ENCODE peak calls at places on chromosomes 2 and 18, in ten cellular contexts. One of them, this sample, is unnamed.
A peak's percentile ranks its signal among the peaks of the same experiment; 100 is the strongest.

GRCh38 chr2:232038251-232038897 is 76.9 kb downstream of the DIS3L2 start:
- DNase-seq in uterus: no peak
- DNase-seq in IMR-90: no peak
- DNase-seq in sigmoid colon: no peak
- DNase-seq in suprapubic skin: no peak
- DNase-seq in adrenal gland: no peak
- DNase-seq in A549: no peak
- DNase-seq in ovary: no peak
- DNase-seq in HepG2: no peak
- DNase-seq in H1: no peak
- DNase-seq in this sample: no peak

GRCh38 chr2:52128081-52128480 is 1096.1 kb upstream of the NRXN1 start:
- DNase-seq in uterus: no peak
- DNase-seq in IMR-90: peak; percentile 18
- DNase-seq in sigmoid colon: no peak
- DNase-seq in suprapubic skin: no peak
- DNase-seq in adrenal gland: no peak
- DNase-seq in A549: no peak
- DNase-seq in ovary: no peak
- DNase-seq in HepG2: no peak
- DNase-seq in H1: no peak
- DNase-seq in this sample: no peak

GRCh38 chr18:33605250-33605649 is 27.2 kb downstream of the ASXL3 start:
- DNase-seq in uterus: no peak
- DNase-seq in IMR-90: no peak
- DNase-seq in sigmoid colon: no peak
- DNase-seq in suprapubic skin: no peak
- DNase-seq in adrenal gland: no peak
- DNase-seq in A549: no peak
- DNase-seq in ovary: no peak
- DNase-seq in HepG2: no peak
- DNase-seq in H1: no peak
- DNase-seq in this sample: no peak

GRCh38 chr2:176567361-176567760 is 298.1 kb downstream of the MTX2 start:
- DNase-seq in uterus: no peak
- DNase-seq in IMR-90: peak; percentile 6
- DNase-seq in sigmoid colon: no peak
- DNase-seq in suprapubic skin: no peak
- DNase-seq in adrenal gland: no peak
- DNase-seq in A549: no peak
- DNase-seq in ovary: no peak
- DNase-seq in HepG2: no peak
- DNase-seq in H1: no peak
- DNase-seq in this sample: no peak

GRCh38 chr2:118638453-118638852 is 209.0 kb downstream of the EN1 start:
- DNase-seq in uterus: no peak
- DNase-seq in IMR-90: no peak
- DNase-seq in sigmoid colon: no peak
- DNase-seq in suprapubic skin: no peak
- DNase-seq in adrenal gland: no peak
- DNase-seq in A549: no peak
- DNase-seq in ovary: no peak
- DNase-seq in HepG2: no peak
- DNase-seq in H1: no peak
- DNase-seq in this sample: no peak

GRCh38 chr2:214139630-214140284 is 271.1 kb upstream of the VWC2L start:
- DNase-seq in uterus: no peak
- DNase-seq in IMR-90: no peak
- DNase-seq in sigmoid colon: no peak
- DNase-seq in suprapubic skin: no peak
- DNase-seq in adrenal gland: no peak
- DNase-seq in A549: no peak
- DNase-seq in ovary: no peak
- DNase-seq in HepG2: no peak
- DNase-seq in H1: no peak
- DNase-seq in this sample: no peak

GRCh38 chr2:231228223-231228622 is 29.8 kb downstream of the ARMC9 start:
- DNase-seq in uterus: no peak
- DNase-seq in IMR-90: no peak
- DNase-seq in sigmoid colon: peak; percentile 60
- DNase-seq in suprapubic skin: no peak
- DNase-seq in adrenal gland: peak; percentile 30
- DNase-seq in A549: no peak
- DNase-seq in ovary: no peak
- DNase-seq in HepG2: no peak
- DNase-seq in H1: no peak
- DNase-seq in this sample: no peak

GRCh38 chr2:86783615-86784339 is 6.9 kb downstream of the CD8A start:
- DNase-seq in uterus: no peak
- DNase-seq in IMR-90: no peak
- DNase-seq in sigmoid colon: no peak
- DNase-seq in suprapubic skin: no peak
- DNase-seq in adrenal gland: no peak
- DNase-seq in A549: no peak
- DNase-seq in ovary: no peak
- DNase-seq in HepG2: no peak
- DNase-seq in H1: no peak
- DNase-seq in this sample: no peak

GRCh38 chr2:57617327-57617726 is 429.3 kb upstream of the VRK2 start:
- DNase-seq in uterus: no peak
- DNase-seq in IMR-90: no peak
- DNase-seq in sigmoid colon: no peak
- DNase-seq in suprapubic skin: no peak
- DNase-seq in adrenal gland: no peak
- DNase-seq in A549: no peak
- DNase-seq in ovary: no peak
- DNase-seq in HepG2: no peak
- DNase-seq in H1: no peak
- DNase-seq in this sample: no peak

GRCh38 chr18:9705183-9705864 is 2.8 kb upstream of the RAB31 start:
- DNase-seq in uterus: peak; percentile 52
- DNase-seq in IMR-90: peak; percentile 76
- DNase-seq in sigmoid colon: peak; percentile 10
- DNase-seq in suprapubic skin: no peak
- DNase-seq in adrenal gland: peak; percentile 22
- DNase-seq in A549: no peak
- DNase-seq in ovary: no peak
- DNase-seq in HepG2: no peak
- DNase-seq in H1: no peak
- DNase-seq in this sample: no peak

GRCh38 chr18:36769611-36770314 is 59.0 kb downstream of the TPGS2 start:
- DNase-seq in uterus: no peak
- DNase-seq in IMR-90: no peak
- DNase-seq in sigmoid colon: no peak
- DNase-seq in suprapubic skin: no peak
- DNase-seq in adrenal gland: no peak
- DNase-seq in A549: peak; percentile 22
- DNase-seq in ovary: no peak
- DNase-seq in HepG2: peak; percentile 10
- DNase-seq in H1: no peak
- DNase-seq in this sample: no peak

GRCh38 chr18:39500320-39500719 is 1934.7 kb upstream of the CELF4 start:
- DNase-seq in uterus: no peak
- DNase-seq in IMR-90: no peak
- DNase-seq in sigmoid colon: no peak
- DNase-seq in suprapubic skin: no peak
- DNase-seq in adrenal gland: no peak
- DNase-seq in A549: no peak
- DNase-seq in ovary: no peak
- DNase-seq in HepG2: no peak
- DNase-seq in H1: no peak
- DNase-seq in this sample: no peak

GRCh38 chr18:39496986-39497385 is 1931.4 kb upstream of the CELF4 start:
- DNase-seq in uterus: no peak
- DNase-seq in IMR-90: no peak
- DNase-seq in sigmoid colon: no peak
- DNase-seq in suprapubic skin: no peak
- DNase-seq in adrenal gland: no peak
- DNase-seq in A549: no peak
- DNase-seq in ovary: no peak
- DNase-seq in HepG2: no peak
- DNase-seq in H1: no peak
- DNase-seq in this sample: no peak

GRCh38 chr18:39494211-39494896 is 1928.8 kb upstream of the CELF4 start:
- DNase-seq in uterus: no peak
- DNase-seq in IMR-90: no peak
- DNase-seq in sigmoid colon: no peak
- DNase-seq in suprapubic skin: no peak
- DNase-seq in adrenal gland: no peak
- DNase-seq in A549: no peak
- DNase-seq in ovary: no peak
- DNase-seq in HepG2: peak; percentile 59
- DNase-seq in H1: no peak
- DNase-seq in this sample: no peak

GRCh38 chr18:39497819-39498218 is 1932.2 kb upstream of the CELF4 start:
- DNase-seq in uterus: no peak
- DNase-seq in IMR-90: no peak
- DNase-seq in sigmoid colon: no peak
- DNase-seq in suprapubic skin: no peak
- DNase-seq in adrenal gland: no peak
- DNase-seq in A549: no peak
- DNase-seq in ovary: no peak
- DNase-seq in HepG2: no peak
- DNase-seq in H1: no peak
- DNase-seq in this sample: no peak
- TF ChIP-seq POLR2A in uterus: no peak
- TF ChIP-seq POLR2A in IMR-90: no peak
- TF ChIP-seq POLR2A in sigmoid colon: no peak
- TF ChIP-seq POLR2A in suprapubic skin: no peak
- TF ChIP-seq POLR2A in adrenal gland: no peak
- TF ChIP-seq POLR2A in A549: no peak
- TF ChIP-seq POLR2A in ovary: no peak
- TF ChIP-seq POLR2A in HepG2: no peak
- TF ChIP-seq POLR2A in H1: no peak
- TF ChIP-seq POLR2A in this sample: no peak

GRCh38 chr2:10392100-10392499 is 56.0 kb downstream of the ODC1 start:
- DNase-seq in uterus: no peak
- DNase-seq in IMR-90: no peak
- DNase-seq in sigmoid colon: no peak
- DNase-seq in suprapubic skin: no peak
- DNase-seq in adrenal gland: no peak
- DNase-seq in A549: no peak
- DNase-seq in ovary: no peak
- DNase-seq in HepG2: no peak
- DNase-seq in H1: no peak
- DNase-seq in this sample: no peak

GRCh38 chr2:10393648-10393982 is 54.5 kb downstream of the ODC1 start:
- DNase-seq in uterus: no peak
- DNase-seq in IMR-90: no peak
- DNase-seq in sigmoid colon: no peak
- DNase-seq in suprapubic skin: no peak
- DNase-seq in adrenal gland: no peak
- DNase-seq in A549: no peak
- DNase-seq in ovary: no peak
- DNase-seq in HepG2: no peak
- DNase-seq in H1: no peak
- DNase-seq in this sample: no peak

GRCh38 chr2:10392951-10393647 is 55.0 kb downstream of the ODC1 start:
- DNase-seq in uterus: no peak
- DNase-seq in IMR-90: no peak
- DNase-seq in sigmoid colon: no peak
- DNase-seq in suprapubic skin: no peak
- DNase-seq in adrenal gland: no peak
- DNase-seq in A549: no peak
- DNase-seq in ovary: no peak
- DNase-seq in HepG2: no peak
- DNase-seq in H1: no peak
- DNase-seq in this sample: peak; percentile 57

GRCh38 chr2:10390369-10390801 is 57.7 kb downstream of the ODC1 start:
- DNase-seq in uterus: no peak
- DNase-seq in IMR-90: peak; percentile 42
- DNase-seq in sigmoid colon: no peak
- DNase-seq in suprapubic skin: no peak
- DNase-seq in adrenal gland: no peak
- DNase-seq in A549: no peak
- DNase-seq in ovary: no peak
- DNase-seq in HepG2: no peak
- DNase-seq in H1: no peak
- DNase-seq in this sample: no peak

GRCh38 chr2:10392548-10392947 is 55.6 kb downstream of the ODC1 start:
- DNase-seq in uterus: no peak
- DNase-seq in IMR-90: no peak
- DNase-seq in sigmoid colon: no peak
- DNase-seq in suprapubic skin: no peak
- DNase-seq in adrenal gland: no peak
- DNase-seq in A549: no peak
- DNase-seq in ovary: no peak
- DNase-seq in HepG2: peak; percentile 63
- DNase-seq in H1: no peak
- DNase-seq in this sample: no peak
- H3K4me1 ChIP-seq in uterus: no peaks in the 10 kb centered on the region
- H3K4me1 ChIP-seq in IMR-90: peaks cover 10% of the 10 kb centered on the region
- H3K4me1 ChIP-seq in sigmoid colon: peaks cover 22% of the 10 kb centered on the region
- H3K4me1 ChIP-seq in suprapubic skin: peaks cover 51% of the 10 kb centered on the region
- H3K4me1 ChIP-seq in adrenal gland: peaks cover 34% of the 10 kb centered on the region
- H3K4me1 ChIP-seq in A549: peaks cover 54% of the 10 kb centered on the region
- H3K4me1 ChIP-seq in ovary: no peaks in the 10 kb centered on the region
- H3K4me1 ChIP-seq in HepG2: peaks cover 23% of the 10 kb centered on the region
- H3K4me1 ChIP-seq in H1: peaks cover 9% of the 10 kb centered on the region
- H3K4me1 ChIP-seq in this sample: peaks cover 11% of the 10 kb centered on the region

DNA sequence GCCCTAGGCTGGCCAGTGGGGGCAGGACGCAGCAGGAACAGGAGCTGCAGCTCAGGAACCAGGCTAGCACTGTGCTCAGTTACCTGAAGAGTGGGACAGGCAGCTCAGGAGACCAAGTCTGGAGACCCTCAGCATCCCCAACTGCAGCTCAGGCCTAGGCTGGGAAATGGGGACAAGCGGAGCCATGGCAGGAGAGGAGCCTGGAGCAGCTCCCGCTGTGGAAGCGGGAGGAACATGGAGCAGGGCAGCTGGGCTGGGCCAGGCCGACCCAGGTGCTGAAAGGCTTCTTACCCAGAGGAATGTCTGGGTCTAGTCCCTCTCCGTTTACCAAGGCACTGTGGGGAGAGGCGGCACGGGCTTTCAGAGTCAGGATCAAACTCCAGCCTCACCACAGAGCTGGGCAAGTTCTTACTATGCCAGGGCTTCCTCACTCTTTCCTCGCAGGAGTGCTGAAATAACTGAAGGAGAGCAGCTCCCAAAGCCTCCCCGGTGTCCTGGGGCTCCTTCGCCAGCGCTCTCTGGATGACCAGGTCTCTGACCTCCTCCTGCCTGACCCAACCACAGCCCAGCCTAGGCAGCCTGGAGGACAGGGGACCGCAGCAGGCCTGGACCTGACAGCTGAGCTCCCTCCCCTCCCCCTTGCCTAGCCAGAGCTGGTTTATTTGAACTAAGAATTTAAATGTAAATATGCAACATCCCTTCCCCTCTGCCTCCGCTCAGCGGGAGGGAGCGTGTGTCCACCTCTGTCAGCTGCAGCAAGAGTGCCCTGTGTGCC is 247.8 kb upstream of the SIX2 start:
- DNase-seq in uterus: no peak
- DNase-seq in IMR-90: peak; percentile 64
- DNase-seq in sigmoid colon: no peak
- DNase-seq in suprapubic skin: no peak
- DNase-seq in adrenal gland: no peak
- DNase-seq in A549: no peak
- DNase-seq in ovary: no peak
- DNase-seq in HepG2: peak; percentile 75
- DNase-seq in H1: peak; percentile 21
- DNase-seq in this sample: no peak
- H3K27ac ChIP-seq in uterus: no peak overlapping the region
- H3K27ac ChIP-seq in IMR-90: peak overlapping the region; percentile 9
- H3K27ac ChIP-seq in sigmoid colon: no peak overlapping the region
- H3K27ac ChIP-seq in suprapubic skin: no peak overlapping the region
- H3K27ac ChIP-seq in adrenal gland: no peak overlapping the region
- H3K27ac ChIP-seq in A549: peak overlapping the region; percentile 30
- H3K27ac ChIP-seq in ovary: no peak overlapping the region
- H3K27ac ChIP-seq in HepG2: no peak overlapping the region
- H3K27ac ChIP-seq in H1: peak overlapping the region; percentile 14
- H3K27ac ChIP-seq in this sample: no peak overlapping the region

GRCh38 chr2:144582651-144583361 is 62.9 kb upstream of the ZEB2 start:
- DNase-seq in uterus: no peak
- DNase-seq in IMR-90: no peak
- DNase-seq in sigmoid colon: no peak
- DNase-seq in suprapubic skin: no peak
- DNase-seq in adrenal gland: no peak
- DNase-seq in A549: no peak
- DNase-seq in ovary: no peak
- DNase-seq in HepG2: no peak
- DNase-seq in H1: no peak
- DNase-seq in this sample: no peak
- TF ChIP-seq POLR2A in uterus: no peak
- TF ChIP-seq POLR2A in IMR-90: no peak
- TF ChIP-seq POLR2A in sigmoid colon: no peak
- TF ChIP-seq POLR2A in suprapubic skin: no peak
- TF ChIP-seq POLR2A in adrenal gland: no peak
- TF ChIP-seq POLR2A in A549: no peak
- TF ChIP-seq POLR2A in ovary: no peak
- TF ChIP-seq POLR2A in HepG2: no peak
- TF ChIP-seq POLR2A in H1: no peak
- TF ChIP-seq POLR2A in this sample: no peak

This sample was measured in transverse colon.